ENCODE peak calls at places on chromosomes 12 and 14, in five cellular contexts. N is astrocyte of the spinal cord; H is brain microvascular endothelial cell; F is HTR-8/SVneo; R is activated naive CD4-positive, alpha-beta T cell. M is an unnamed sample.

GRCh38 chr14:64074961-64075619 is 219.1 kb downstream of the ESR2 start:
- DNase-seq in R (no peak), F (peak), H (no peak), N (peak), M (peak)

GRCh38 chr12:121537814-121538698 is 42.8 kb downstream of the KDM2B start:
- DNase-seq in F (no peak), H (no peak), R (no peak), N (no peak), M (peak)

GRCh38 chr14:80930836-80931389 is 10.6 kb downstream of the CEP128 start:
- DNase-seq in F (peak), R (no peak), H (peak), N (peak), M (peak)

GRCh38 chr12:102958073-102958829 is 777 bp downstream of the ASCL1 start:
- DNase-seq in N (peak), H (peak), F (no peak), R (no peak), M (peak)

GRCh38 chr14:100528962-100529560 is 58.2 kb downstream of the BEGAIN start:
- DNase-seq in R (no peak), F (no peak), N (no peak), H (no peak), M (no peak)

GRCh38 chr12:20696181-20696580 is 1.0 kb downstream of the SLCO1C1 start:
- DNase-seq in H (no peak), R (no peak), F (no peak), N (no peak), M (peak)

GRCh38 chr12:127162902-127163301 is 1104.1 kb upstream of the TMEM132C start:
- DNase-seq in H (peak), F (peak), N (peak), R (peak), M (peak)

GRCh38 chr14:64844272-64844671 is 35.4 kb downstream of the SPTB start:
- DNase-seq in H (no peak), N (no peak), F (no peak), R (no peak), M (no peak)

GRCh38 chr12:82688035-82688501 is 1.4 kb downstream of the TMTC2 start:
- DNase-seq in N (peak), H (peak), R (no peak), F (no peak), M (peak)

GRCh38 chr14:92408186-92408585 is 85.2 kb downstream of the SLC24A4 start:
- DNase-seq in F (no peak), H (no peak), N (peak), R (no peak), M (peak)

GRCh38 chr12:25705256-25705655 is 152.2 kb upstream of the LMNTD1 start:
- DNase-seq in N (no peak), H (no peak), F (no peak), R (no peak), M (no peak)

GRCh38 chr14:61296707-61297502 is 15.8 kb upstream of the TMEM30B start:
- DNase-seq in R (no peak), F (peak), N (peak), H (peak), M (peak)

GRCh38 chr14:99195602-99196309 is 76.2 kb downstream of the BCL11B start:
- DNase-seq in N (peak), R (no peak), H (no peak), F (no peak), M (peak)

GRCh38 chr14:37591311-37591940 is 3.6 kb downstream of the FOXA1 start:
- DNase-seq in N (no peak), F (no peak), H (no peak), R (no peak), M (no peak)

GRCh38 chr12:12272869-12273268 is 6.0 kb upstream of the LRP6 start:
- DNase-seq in R (no peak), H (no peak), F (no peak), N (peak), M (peak)

GRCh38 chr12:104863549-104863948 is 94.5 kb downstream of the SLC41A2 start:
- DNase-seq in N (no peak), H (no peak), F (no peak), R (no peak), M (no peak)

GRCh38 chr14:60151715-60152114 is 13.5 kb downstream of the DHRS7 start:
- DNase-seq in F (peak), N (peak), R (peak), H (peak), M (peak)

GRCh38 chr12:32178341-32179010 is 71.8 kb downstream of the BICD1 start:
- DNase-seq in H (no peak), N (no peak), F (no peak), R (no peak), M (no peak)

GRCh38 chr12:105141320-105141918 is 33.9 kb downstream of the WASHC4 start:
- DNase-seq in F (no peak), R (no peak), N (no peak), H (no peak), M (no peak)

GRCh38 chr12:24979971-24980730 is 31.2 kb upstream of the BCAT1 start:
- DNase-seq in R (no peak), H (peak), F (no peak), N (no peak), M (peak)

GRCh38 chr12:4288296-4289019 is 14.9 kb downstream of the CCND2 start:
- DNase-seq in N (no peak), H (no peak), F (no peak), R (no peak), M (no peak)

GRCh38 chr12:130990034-130990433 is 36.3 kb downstream of the ADGRD1 start:
- DNase-seq in N (no peak), F (no peak), R (no peak), H (no peak), M (no peak)

GRCh38 chr12:46409342-46409741 is 36.8 kb upstream of the SLC38A2 start:
- DNase-seq in R (no peak), F (no peak), N (no peak), H (no peak), M (no peak)

GRCh38 chr12:5088586-5089264 is 45.0 kb downstream of the KCNA5 start:
- DNase-seq in H (peak), R (no peak), N (peak), F (no peak), M (peak)

GRCh38 chr12:65232490-65233077 is 45.9 kb upstream of the MSRB3 start:
- DNase-seq in H (no peak), F (peak), R (no peak), N (peak), M (peak)

GRCh38 chr12:2795291-2796186 is 769 bp downstream of the FKBP4 start:
- DNase-seq in N (peak), R (peak), H (peak), F (peak), M (peak)

GRCh38 chr14:105940534-105941225 is 414.3 kb downstream of the TMEM121 start:
- DNase-seq in N (no peak), F (no peak), R (no peak), H (no peak), M (no peak)

GRCh38 chr14:55731881-55732498 is 152.0 kb downstream of the KTN1 start:
- DNase-seq in H (peak), F (no peak), N (peak), R (peak), M (peak)

GRCh38 chr14:44988694-44989093 is 26.7 kb downstream of the TOGARAM1 start:
- DNase-seq in F (no peak), H (no peak), N (no peak), R (no peak), M (no peak)

GRCh38 chr12:69540606-69541386 is 44.5 kb upstream of the CCT2 start:
- DNase-seq in N (peak), R (no peak), F (peak), H (peak), M (peak)

M was measured in astrocyte of the hippocampus.